ENCODE peak calls at places on chromosomes 16 and 17, in seven cellular contexts. One of them, this sample, is unnamed.

GRCh38 chr16:27973678-27974077 is 89.8 kb downstream of the GSG1L start:
- DNase-seq in spleen: peak; percentile 30
- DNase-seq in fibroblast of lung: no peak
- DNase-seq in IMR-90: no peak
- DNase-seq in cardiac muscle cell: no peak
- DNase-seq in body of pancreas: no peak
- DNase-seq in psoas muscle: no peak
- DNase-seq in this sample: no peak

GRCh38 chr16:4692460-4693295 is 684 bp upstream of the NUDT16L1 start:
- DNase-seq in spleen: peak; percentile 82
- DNase-seq in fibroblast of lung: no peak
- DNase-seq in IMR-90: no peak
- DNase-seq in cardiac muscle cell: peak; percentile 7
- DNase-seq in body of pancreas: no peak
- DNase-seq in psoas muscle: peak; percentile 54
- DNase-seq in this sample: no peak

GRCh38 chr16:20681821-20682736 is 15.4 kb downstream of the ACSM1 start:
- DNase-seq in spleen: no peak
- DNase-seq in fibroblast of lung: no peak
- DNase-seq in IMR-90: no peak
- DNase-seq in cardiac muscle cell: peak; percentile 11
- DNase-seq in body of pancreas: no peak
- DNase-seq in psoas muscle: no peak
- DNase-seq in this sample: no peak

GRCh38 chr17:38469875-38470274 is 41.6 kb downstream of the ARHGAP23 start:
- DNase-seq in spleen: no peak
- DNase-seq in fibroblast of lung: peak; percentile 86
- DNase-seq in IMR-90: peak; percentile 72
- DNase-seq in cardiac muscle cell: peak; percentile 79
- DNase-seq in body of pancreas: no peak
- DNase-seq in psoas muscle: no peak
- DNase-seq in this sample: no peak

GRCh38 chr17:50558955-50559614 is 1.4 kb upstream of the CACNA1G start:
- DNase-seq in spleen: no peak
- DNase-seq in fibroblast of lung: no peak
- DNase-seq in IMR-90: no peak
- DNase-seq in cardiac muscle cell: no peak
- DNase-seq in body of pancreas: no peak
- DNase-seq in psoas muscle: no peak
- DNase-seq in this sample: no peak

GRCh38 chr17:31491794-31492171 is 100.3 kb downstream of the RAB11FIP4 start:
- DNase-seq in spleen: peak; percentile 90
- DNase-seq in fibroblast of lung: no peak
- DNase-seq in IMR-90: no peak
- DNase-seq in cardiac muscle cell: no peak
- DNase-seq in body of pancreas: peak; percentile 83
- DNase-seq in psoas muscle: peak; percentile 47
- DNase-seq in this sample: no peak

GRCh38 chr17:42325026-42325425 is 36.7 kb downstream of the STAT5A start:
- DNase-seq in spleen: no peak
- DNase-seq in fibroblast of lung: peak; percentile 95
- DNase-seq in IMR-90: peak; percentile 88
- DNase-seq in cardiac muscle cell: peak; percentile 52
- DNase-seq in body of pancreas: no peak
- DNase-seq in psoas muscle: peak; percentile 74
- DNase-seq in this sample: peak; percentile 52

GRCh38 chr16:11418506-11418905 is 73.2 kb downstream of the RMI2 start:
- DNase-seq in spleen: peak; percentile 16
- DNase-seq in fibroblast of lung: peak; percentile 51
- DNase-seq in IMR-90: no peak
- DNase-seq in cardiac muscle cell: peak; percentile 64
- DNase-seq in body of pancreas: no peak
- DNase-seq in psoas muscle: no peak
- DNase-seq in this sample: no peak

GRCh38 chr17:10121971-10122707 is 76.3 kb downstream of the GAS7 start:
- DNase-seq in spleen: no peak
- DNase-seq in fibroblast of lung: no peak
- DNase-seq in IMR-90: peak; percentile 19
- DNase-seq in cardiac muscle cell: no peak
- DNase-seq in body of pancreas: no peak
- DNase-seq in psoas muscle: peak; percentile 68
- DNase-seq in this sample: no peak

GRCh38 chr17:7355053-7355452 is at the start of gene TMEM95:
- DNase-seq in spleen: no peak
- DNase-seq in fibroblast of lung: no peak
- DNase-seq in IMR-90: no peak
- DNase-seq in cardiac muscle cell: no peak
- DNase-seq in body of pancreas: no peak
- DNase-seq in psoas muscle: peak; percentile 64
- DNase-seq in this sample: no peak

GRCh38 chr17:71995570-71995969 is 125.2 kb upstream of the SOX9 start:
- DNase-seq in spleen: no peak
- DNase-seq in fibroblast of lung: peak; percentile 55
- DNase-seq in IMR-90: peak; percentile 67
- DNase-seq in cardiac muscle cell: no peak
- DNase-seq in body of pancreas: no peak
- DNase-seq in psoas muscle: no peak
- DNase-seq in this sample: no peak

GRCh38 chr17:58335061-58335731 is 6.6 kb upstream of the TSPOAP1 start:
- DNase-seq in spleen: peak; percentile 83
- DNase-seq in fibroblast of lung: no peak
- DNase-seq in IMR-90: no peak
- DNase-seq in cardiac muscle cell: no peak
- DNase-seq in body of pancreas: no peak
- DNase-seq in psoas muscle: no peak
- DNase-seq in this sample: no peak

GRCh38 chr17:32253117-32253611 is 12.5 kb upstream of the RHBDL3 start:
- DNase-seq in spleen: peak; percentile 83
- DNase-seq in fibroblast of lung: peak; percentile 56
- DNase-seq in IMR-90: peak; percentile 65
- DNase-seq in cardiac muscle cell: peak; percentile 82
- DNase-seq in body of pancreas: peak; percentile 86
- DNase-seq in psoas muscle: peak; percentile 81
- DNase-seq in this sample: peak; percentile 45

GRCh38 chr16:9258423-9259051 is 167.1 kb downstream of the HAPSTR1 start:
- DNase-seq in spleen: no peak
- DNase-seq in fibroblast of lung: peak; percentile 5
- DNase-seq in IMR-90: peak; percentile 1
- DNase-seq in cardiac muscle cell: peak; percentile 2
- DNase-seq in body of pancreas: peak; percentile 62
- DNase-seq in psoas muscle: no peak
- DNase-seq in this sample: no peak

GRCh38 chr17:67258836-67259468 is 14.0 kb upstream of the HELZ start:
- DNase-seq in spleen: no peak
- DNase-seq in fibroblast of lung: no peak
- DNase-seq in IMR-90: no peak
- DNase-seq in cardiac muscle cell: no peak
- DNase-seq in body of pancreas: peak; percentile 25
- DNase-seq in psoas muscle: no peak
- DNase-seq in this sample: no peak

GRCh38 chr16:85613609-85614337 is 651 bp downstream of the GSE1 start:
- DNase-seq in spleen: peak; percentile 87
- DNase-seq in fibroblast of lung: peak; percentile 43
- DNase-seq in IMR-90: no peak
- DNase-seq in cardiac muscle cell: peak; percentile 58
- DNase-seq in body of pancreas: peak; percentile 65
- DNase-seq in psoas muscle: peak; percentile 80
- DNase-seq in this sample: no peak

GRCh38 chr16:87392823-87393679 is 915 bp downstream of the MAP1LC3B start:
- DNase-seq in spleen: peak; percentile 94
- DNase-seq in fibroblast of lung: peak; percentile 59
- DNase-seq in IMR-90: peak; percentile 47
- DNase-seq in cardiac muscle cell: peak; percentile 48
- DNase-seq in body of pancreas: peak; percentile 56
- DNase-seq in psoas muscle: peak; percentile 72
- DNase-seq in this sample: no peak

GRCh38 chr17:34412965-34413441 is 50.0 kb upstream of the CCL1 start:
- DNase-seq in spleen: no peak
- DNase-seq in fibroblast of lung: peak; percentile 1
- DNase-seq in IMR-90: peak; percentile 22
- DNase-seq in cardiac muscle cell: peak; percentile 32
- DNase-seq in body of pancreas: no peak
- DNase-seq in psoas muscle: no peak
- DNase-seq in this sample: no peak

GRCh38 chr16:74998481-74999207 is at the start of gene ZNRF1:
- DNase-seq in spleen: peak; percentile 93
- DNase-seq in fibroblast of lung: peak; percentile 70
- DNase-seq in IMR-90: peak; percentile 71
- DNase-seq in cardiac muscle cell: peak; percentile 86
- DNase-seq in body of pancreas: peak; percentile 79
- DNase-seq in psoas muscle: peak; percentile 93
- DNase-seq in this sample: no peak

GRCh38 chr17:74654742-74655141 is 31.2 kb upstream of the CD300E start:
- DNase-seq in spleen: no peak
- DNase-seq in fibroblast of lung: no peak
- DNase-seq in IMR-90: no peak
- DNase-seq in cardiac muscle cell: no peak
- DNase-seq in body of pancreas: no peak
- DNase-seq in psoas muscle: no peak
- DNase-seq in this sample: no peak
- H3K27me3 ChIP-seq in spleen: peaks cover 3% of the 10 kb centered on the region
- H3K27me3 ChIP-seq in fibroblast of lung: no peaks in the 10 kb centered on the region
- H3K27me3 ChIP-seq in IMR-90: no peaks in the 10 kb centered on the region
- H3K27me3 ChIP-seq in cardiac muscle cell: peaks cover 15% of the 10 kb centered on the region
- H3K27me3 ChIP-seq in body of pancreas: no peaks in the 10 kb centered on the region
- H3K27me3 ChIP-seq in psoas muscle: peaks cover under 1% of the 10 kb centered on the region
- H3K27me3 ChIP-seq in this sample: no peaks in the 10 kb centered on the region

DNA sequence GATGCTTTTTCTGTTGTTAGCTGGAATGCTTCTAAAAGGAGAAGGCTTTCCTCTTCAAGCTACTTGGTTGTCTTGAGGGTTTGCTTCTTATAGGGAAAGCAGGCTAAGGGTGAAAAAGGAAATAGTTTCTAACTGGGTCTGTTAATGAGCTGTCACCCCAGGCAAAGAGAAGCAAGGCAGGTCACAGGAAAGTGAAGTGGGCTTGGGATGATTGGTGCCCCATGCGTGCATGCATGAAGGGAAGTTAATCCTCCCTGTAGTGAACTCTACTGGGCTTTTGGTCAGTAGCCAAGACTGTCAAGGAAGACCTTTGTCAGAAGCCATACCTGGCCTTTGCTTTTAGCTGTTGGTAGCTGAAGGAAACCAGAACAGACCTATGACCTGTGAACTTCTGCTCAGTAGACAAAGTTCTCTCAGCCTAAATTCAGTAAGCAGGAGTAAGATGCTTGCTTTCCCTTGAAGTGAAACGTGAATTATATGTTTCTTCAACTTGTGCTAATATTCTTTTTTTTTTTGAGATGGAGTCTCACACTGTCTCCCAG is 16.5 kb downstream of the TENT4B start:
- DNase-seq in spleen: no peak
- DNase-seq in fibroblast of lung: no peak
- DNase-seq in IMR-90: no peak
- DNase-seq in cardiac muscle cell: no peak
- DNase-seq in body of pancreas: no peak
- DNase-seq in psoas muscle: no peak
- DNase-seq in this sample: no peak
- H3K4me1 ChIP-seq in spleen: peaks cover 55% of the 10 kb centered on the region
- H3K4me1 ChIP-seq in fibroblast of lung: peaks cover 4% of the 10 kb centered on the region
- H3K4me1 ChIP-seq in IMR-90: peaks cover 15% of the 10 kb centered on the region
- H3K4me1 ChIP-seq in cardiac muscle cell: peaks cover 19% of the 10 kb centered on the region
- H3K4me1 ChIP-seq in body of pancreas: peaks cover 23% of the 10 kb centered on the region
- H3K4me1 ChIP-seq in psoas muscle: peaks cover 22% of the 10 kb centered on the region
- H3K4me1 ChIP-seq in this sample: peaks cover 83% of the 10 kb centered on the region

DNA sequence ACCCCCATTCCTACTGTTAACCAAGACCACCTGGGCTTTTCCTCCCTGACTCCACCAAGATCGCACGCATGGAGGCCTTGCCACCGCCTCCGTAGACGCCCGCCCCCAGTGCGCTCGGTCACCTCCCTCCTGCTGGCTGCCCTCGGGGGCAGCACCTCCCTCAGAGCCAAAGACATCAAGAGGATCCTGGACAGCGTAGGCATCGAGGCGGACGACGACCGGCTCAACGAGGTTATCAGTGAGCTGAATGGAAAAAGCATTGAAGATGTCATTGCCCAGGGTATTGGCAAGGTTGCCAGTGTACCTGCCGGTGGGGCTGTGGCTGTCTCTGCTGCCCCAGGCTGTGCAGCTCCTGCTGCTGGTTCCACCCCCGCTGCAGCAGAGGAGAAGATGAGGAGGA is 1.2 kb downstream of the EFCAB3 start:
- DNase-seq in spleen: no peak
- DNase-seq in fibroblast of lung: no peak
- DNase-seq in IMR-90: no peak
- DNase-seq in cardiac muscle cell: no peak
- DNase-seq in body of pancreas: no peak
- DNase-seq in psoas muscle: no peak
- DNase-seq in this sample: no peak
- H3K4me3 ChIP-seq in spleen: no peak overlapping the region
- H3K4me3 ChIP-seq in fibroblast of lung: no peak overlapping the region
- H3K4me3 ChIP-seq in IMR-90: no peak overlapping the region
- H3K4me3 ChIP-seq in cardiac muscle cell: no peak overlapping the region
- H3K4me3 ChIP-seq in body of pancreas: no peak overlapping the region
- H3K4me3 ChIP-seq in psoas muscle: no peak overlapping the region
- H3K4me3 ChIP-seq in this sample: no peak overlapping the region

GRCh38 chr17:17713839-17714238 is 32.6 kb downstream of the RAI1 start:
- DNase-seq in spleen: no peak
- DNase-seq in fibroblast of lung: peak; percentile 84
- DNase-seq in IMR-90: peak; percentile 55
- DNase-seq in cardiac muscle cell: peak; percentile 56
- DNase-seq in body of pancreas: peak; percentile 65
- DNase-seq in psoas muscle: no peak
- DNase-seq in this sample: no peak
- H3K27me3 ChIP-seq in spleen: no peaks in the 10 kb centered on the region
- H3K27me3 ChIP-seq in fibroblast of lung: no peaks in the 10 kb centered on the region
- H3K27me3 ChIP-seq in IMR-90: no peaks in the 10 kb centered on the region
- H3K27me3 ChIP-seq in cardiac muscle cell: peaks cover 3% of the 10 kb centered on the region
- H3K27me3 ChIP-seq in body of pancreas: no peaks in the 10 kb centered on the region
- H3K27me3 ChIP-seq in psoas muscle: no peaks in the 10 kb centered on the region
- H3K27me3 ChIP-seq in this sample: no peaks in the 10 kb centered on the region

GRCh38 chr16:57000271-57001025 is 11.1 kb downstream of the NLRC5 start:
- DNase-seq in spleen: peak; percentile 82
- DNase-seq in fibroblast of lung: peak; percentile 96
- DNase-seq in IMR-90: peak; percentile 97
- DNase-seq in cardiac muscle cell: peak; percentile 83
- DNase-seq in body of pancreas: peak; percentile 49
- DNase-seq in psoas muscle: peak; percentile 77
- DNase-seq in this sample: peak; percentile 70
- H3K4me1 ChIP-seq in spleen: peaks cover 83% of the 10 kb centered on the region
- H3K4me1 ChIP-seq in fibroblast of lung: peaks cover 14% of the 10 kb centered on the region
- H3K4me1 ChIP-seq in IMR-90: peaks cover 16% of the 10 kb centered on the region
- H3K4me1 ChIP-seq in cardiac muscle cell: no peaks in the 10 kb centered on the region
- H3K4me1 ChIP-seq in body of pancreas: no peaks in the 10 kb centered on the region
- H3K4me1 ChIP-seq in psoas muscle: no peaks in the 10 kb centered on the region
- H3K4me1 ChIP-seq in this sample: peaks cover 10% of the 10 kb centered on the region